ENCODE peak calls at places on chromosomes 3 and 15, in four cellular contexts. D, R, J and W are unnamed samples.

GRCh38 chr15:63371297-63371918 is 10.2 kb downstream of the CA12 start:
- DNase-seq in D (no peak), R (no peak), J (no peak), W (no peak)

GRCh38 chr15:49309889-49310288 is 113.2 kb upstream of the FGF7 start:
- DNase-seq in D (no peak), R (no peak), J (no peak), W (no peak)

GRCh38 chr3:150267288-150267687 is 140.8 kb upstream of the TSC22D2 start:
- DNase-seq in D (no peak), R (no peak), J (no peak), W (no peak)

GRCh38 chr15:31470756-31471155 is 144.1 kb downstream of the KLF13 start:
- DNase-seq in D (no peak), R (no peak), J (no peak), W (peak)

GRCh38 chr3:43995929-43996378 is 245.7 kb upstream of the TOPAZ1 start:
- DNase-seq in D (no peak), R (no peak), J (no peak), W (no peak)

GRCh38 chr3:86245360-86245759 is 745.6 kb downstream of the VGLL3 start:
- DNase-seq in D (no peak), R (no peak), J (no peak), W (no peak)

GRCh38 chr3:169812124-169812843 is 386 bp upstream of the LRRIQ4 start:
- DNase-seq in D (no peak), R (peak), J (no peak), W (peak)

GRCh38 chr3:56792201-56792600 is 9.5 kb downstream of the ARHGEF3 start:
- DNase-seq in D (no peak), R (no peak), J (no peak), W (peak)

GRCh38 chr15:58387130-58387529 is 44.7 kb upstream of the LIPC start:
- DNase-seq in D (no peak), R (no peak), J (no peak), W (no peak)